ENCODE peak calls at places on chromosome 12, in eight cellular contexts. A is foreskin fibroblast; I is CD8-positive, alpha-beta T cell; H is K562; Z is fibroblast of pulmonary artery; R is GM23338; G is hepatocyte; B is uterus. K is an unnamed sample.

GRCh38 chr12:2877047-2877958 is at the start of the genes FOXM1 and RHNO1:
- DNase-seq in H (peak), G (peak), Z (peak), B (peak), I (peak), R (peak), A (peak), K (peak)

GRCh38 chr12:68336754-68337343 is 4.7 kb upstream of the MDM1 start:
- DNase-seq in A (no peak), H (no peak), R (no peak), G (no peak), I (no peak), B (no peak), Z (no peak), K (no peak)

GRCh38 chr12:111803851-111804250 is 37.1 kb downstream of the ALDH2 start:
- DNase-seq in A (no peak), I (no peak), G (no peak), B (no peak), H (no peak), Z (no peak), R (no peak), K (no peak)

GRCh38 chr12:108394196-108394595 is 55.1 kb upstream of the CMKLR1 start:
- DNase-seq in A (no peak), R (no peak), I (no peak), H (no peak), G (no peak), B (peak), Z (no peak), K (no peak)

GRCh38 chr12:29676676-29677075 is 107.1 kb downstream of the TMTC1 start:
- DNase-seq in I (no peak), R (no peak), Z (no peak), G (no peak), H (no peak), A (peak), B (no peak), K (no peak)

GRCh38 chr12:124833693-124834122 is 30.0 kb downstream of the SCARB1 start:
- DNase-seq in G (no peak), Z (no peak), R (peak), B (no peak), A (peak), I (no peak), H (peak), K (no peak)

GRCh38 chr12:19957578-19957977 is 410.8 kb upstream of the PDE3A start:
- DNase-seq in H (no peak), G (no peak), R (no peak), A (peak), B (no peak), Z (no peak), I (no peak), K (no peak)

GRCh38 chr12:132588319-132588718 is 22.1 kb downstream of the LRCOL1 start:
- DNase-seq in A (no peak), R (no peak), G (no peak), Z (no peak), I (no peak), B (no peak), H (no peak), K (no peak)

GRCh38 chr12:30694971-30695326 is 720 bp downstream of the IPO8 start:
- DNase-seq in R (peak), G (peak), B (peak), I (peak), Z (peak), A (no peak), H (peak), K (peak)

GRCh38 chr12:68067762-68068376 is 78.6 kb downstream of the IFNG-AS1 start:
- DNase-seq in G (no peak), I (no peak), A (no peak), B (no peak), Z (peak), H (peak), R (peak), K (no peak)

GRCh38 chr12:83817730-83818129 is 1094.9 kb downstream of the SLC6A15 start:
- DNase-seq in A (no peak), G (no peak), B (no peak), I (no peak), Z (no peak), H (no peak), R (no peak), K (no peak)

GRCh38 chr12:106304001-106304421 is 1.5 kb downstream of the TCP11L2 start:
- DNase-seq in H (no peak), A (no peak), R (no peak), G (peak), B (no peak), Z (no peak), I (no peak), K (no peak)

GRCh38 chr12:62292761-62293446 is 32.7 kb downstream of the USP15 start:
- DNase-seq in I (no peak), R (peak), Z (no peak), B (no peak), H (no peak), G (no peak), A (no peak), K (no peak)

GRCh38 chr12:752673-753400 is 458 bp downstream of the WNK1 start:
- DNase-seq in Z (peak), B (no peak), H (peak), G (peak), R (peak), I (peak), A (peak), K (peak)

GRCh38 chr12:131828671-131829350 is 618 bp downstream of the MMP17 start:
- DNase-seq in H (peak), Z (no peak), R (peak), B (no peak), A (no peak), I (no peak), G (peak), K (peak)

GRCh38 chr12:57135487-57135886 is 7.2 kb downstream of the LRP1 start:
- DNase-seq in H (no peak), I (no peak), B (peak), R (peak), A (no peak), G (peak), Z (peak), K (no peak)

GRCh38 chr12:13171921-13172859 is 24.3 kb upstream of the EMP1 start:
- DNase-seq in Z (no peak), G (peak), R (peak), I (no peak), H (no peak), A (peak), B (no peak), K (peak)

GRCh38 chr12:78305808-78306207 is 475.1 kb downstream of the NAV3 start:
- DNase-seq in G (no peak), B (no peak), A (no peak), R (no peak), H (no peak), I (no peak), Z (no peak), K (no peak)

GRCh38 chr12:82505150-82505549 is 146.8 kb downstream of the METTL25 start:
- DNase-seq in R (no peak), G (no peak), H (no peak), A (no peak), B (no peak), I (no peak), Z (no peak), K (no peak)

GRCh38 chr12:68565391-68565903 is 45.3 kb upstream of the RAP1B start:
- DNase-seq in A (peak), B (no peak), Z (peak), I (no peak), H (no peak), G (peak), R (no peak), K (peak)

GRCh38 chr12:15732341-15733061 is 56.7 kb downstream of the EPS8 start:
- DNase-seq in B (no peak), I (no peak), H (no peak), A (no peak), Z (peak), G (peak), R (no peak), K (no peak)

GRCh38 chr12:754238-754816 is 1.9 kb downstream of the WNK1 start:
- DNase-seq in Z (peak), A (no peak), H (no peak), I (no peak), R (no peak), G (peak), B (no peak), K (no peak)

GRCh38 chr12:64666054-64666914 is 56.0 kb downstream of the RASSF3 start:
- DNase-seq in B (no peak), A (no peak), R (no peak), Z (peak), H (no peak), G (no peak), I (no peak), K (no peak)

GRCh38 chr12:62629971-62630739 is 163.5 kb downstream of the MON2 start:
- DNase-seq in R (no peak), A (no peak), G (no peak), Z (no peak), H (no peak), B (no peak), I (no peak), K (no peak)

GRCh38 chr12:102955926-102956737 is 1.3 kb upstream of the ASCL1 start:
- DNase-seq in H (no peak), A (no peak), B (no peak), R (peak), Z (no peak), I (no peak), G (peak), K (no peak)

GRCh38 chr12:32134144-32134888 is 27.7 kb downstream of the BICD1 start:
- DNase-seq in Z (peak), R (peak), H (no peak), I (peak), G (no peak), B (no peak), A (peak), K (peak)
- TF ChIP-seq CTCF in Z (peak), R (peak), H (no peak), I (no peak), G (no peak), B (no peak), A (no peak), K (no peak)

DNA sequence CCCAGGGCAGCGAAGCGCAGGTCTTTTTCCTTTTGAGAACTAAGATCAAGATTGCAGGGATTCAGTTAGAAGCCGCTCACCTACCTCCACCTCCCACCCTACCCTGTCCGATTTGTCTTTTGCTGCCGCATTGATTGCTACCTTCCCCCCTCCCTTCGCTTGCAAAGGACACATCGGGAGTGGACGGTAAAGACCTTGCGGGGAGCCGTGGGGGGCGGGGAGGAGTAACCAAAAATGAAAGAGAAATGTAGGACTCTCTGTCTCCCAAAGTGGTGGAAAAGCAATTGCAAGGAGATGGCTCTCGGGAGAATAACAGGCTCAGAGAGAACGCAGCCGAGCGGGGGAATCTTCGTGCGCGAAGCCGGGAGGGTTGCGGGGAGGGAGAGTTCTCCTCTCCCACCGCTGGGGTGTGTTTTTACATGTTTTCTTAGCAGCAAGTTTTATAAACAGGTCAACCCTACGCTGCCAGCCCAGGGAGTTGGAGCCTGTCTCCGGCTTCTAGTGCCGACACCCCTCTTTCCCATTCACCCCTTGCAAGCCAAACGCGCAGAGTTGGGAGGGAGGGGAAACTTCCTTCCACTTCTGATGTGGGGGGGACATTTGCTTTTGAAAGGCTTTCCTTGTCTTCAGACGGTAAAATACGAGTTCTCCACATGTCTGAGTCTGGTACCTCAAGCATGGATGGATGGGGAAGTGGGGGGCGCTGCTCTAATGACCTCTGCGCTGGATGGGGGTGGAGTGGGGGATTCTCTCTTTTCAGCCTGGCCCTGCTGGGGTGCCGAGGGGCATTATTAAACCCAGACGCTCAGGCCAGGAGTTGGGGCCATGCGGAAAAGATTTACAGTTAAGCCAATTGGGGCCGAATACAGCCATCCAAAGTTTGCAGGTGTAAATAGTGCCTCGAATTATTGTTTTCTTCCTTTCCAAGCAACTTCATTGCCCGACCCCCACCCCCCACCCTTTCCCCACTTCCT is 8.9 kb upstream of the TBX3 start:
- DNase-seq in G (peak), Z (no peak), B (peak), I (no peak), H (no peak), R (peak), A (no peak), K (no peak)
- TF ChIP-seq CTCF in G (peak), Z (peak), B (no peak), I (no peak), H (no peak), R (peak), A (no peak), K (no peak)

GRCh38 chr12:60689137-60689536 is 1093.3 kb downstream of the SLC16A7 start:
- DNase-seq in B (no peak), R (peak), I (no peak), G (no peak), A (no peak), Z (no peak), H (no peak), K (no peak)

GRCh38 chr12:60684988-60685655 is 1089.3 kb downstream of the SLC16A7 start:
- DNase-seq in B (no peak), H (no peak), G (no peak), R (peak), I (no peak), A (no peak), Z (no peak), K (no peak)
- TF ChIP-seq CTCF in B (no peak), H (no peak), G (no peak), R (peak), I (no peak), A (peak), Z (no peak), K (no peak)

DNA sequence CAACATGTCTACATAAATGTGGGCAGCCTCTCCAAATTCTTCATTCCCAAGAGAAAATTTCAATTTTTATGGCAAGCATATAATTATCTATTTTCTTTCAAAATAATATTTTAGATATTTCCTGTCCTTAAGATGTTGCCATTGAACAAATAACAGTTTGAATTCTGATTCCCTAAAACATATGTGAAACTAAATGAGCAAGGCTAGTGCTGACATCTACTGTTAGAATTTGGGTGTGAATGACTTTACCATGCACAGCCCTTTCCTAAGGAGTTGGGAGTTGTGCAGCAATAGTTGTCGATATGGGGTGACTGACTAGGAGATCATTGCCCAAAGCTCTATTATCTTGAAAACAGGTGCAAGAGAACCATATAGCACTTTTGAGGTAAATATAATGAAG is 108.2 kb upstream of the SLC38A4 start:
- DNase-seq in R (peak), Z (peak), A (peak), H (no peak), B (no peak), I (no peak), G (peak), K (peak)
- TF ChIP-seq CTCF in R (peak), Z (peak), A (peak), H (peak), B (peak), I (peak), G (peak), K (no peak)

GRCh38 chr12:130014485-130014807 is 110.6 kb upstream of the TMEM132D start:
- DNase-seq in Z (no peak), A (no peak), H (no peak), I (no peak), G (peak), B (no peak), R (peak), K (no peak)
- TF ChIP-seq CTCF in Z (no peak), A (no peak), H (no peak), I (no peak), G (no peak), B (no peak), R (peak), K (no peak)

GRCh38 chr12:74752196-74752595 is 214.6 kb downstream of the ATXN7L3B start:
- DNase-seq in I (no peak), G (no peak), B (no peak), H (no peak), R (no peak), A (no peak), Z (no peak), K (no peak)

DNA sequence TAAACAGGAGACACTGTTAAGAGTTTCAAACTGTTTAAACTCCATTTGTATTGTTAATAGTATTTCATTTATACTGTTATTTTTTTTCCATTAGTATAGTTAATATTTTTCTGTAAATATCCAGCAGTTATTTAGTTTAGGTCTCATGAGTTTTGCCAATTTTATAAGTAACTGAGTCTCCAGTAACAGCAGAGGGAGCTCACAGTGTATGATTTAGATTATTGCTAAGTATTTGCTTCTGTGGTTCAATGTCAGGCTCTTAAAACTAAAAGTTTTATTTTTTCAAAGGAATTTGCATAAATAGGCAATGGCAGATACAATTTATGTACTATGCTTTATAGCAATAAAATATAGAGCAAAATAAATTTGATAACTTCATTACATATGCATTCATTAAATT is 209.7 kb downstream of the ATXN7L3B start:
- DNase-seq in Z (peak), R (peak), A (peak), G (peak), H (no peak), I (no peak), B (no peak), K (peak)
- TF ChIP-seq CTCF in Z (no peak), R (peak), A (no peak), G (peak), H (no peak), I (no peak), B (no peak), K (no peak)

GRCh38 chr12:119803391-119803791 is 73.7 kb downstream of the CIT start:
- DNase-seq in H (no peak), B (no peak), Z (peak), I (no peak), G (peak), A (peak), R (peak), K (no peak)

GRCh38 chr12:119797090-119797489 is 80.0 kb downstream of the CIT start:
- DNase-seq in G (no peak), R (no peak), I (no peak), B (no peak), H (no peak), A (no peak), Z (no peak), K (no peak)

GRCh38 chr12:119807380-119807779 is 69.7 kb downstream of the CIT start:
- DNase-seq in H (no peak), B (no peak), A (no peak), I (no peak), R (no peak), Z (no peak), G (no peak), K (no peak)

GRCh38 chr12:119804011-119804641 is 73.0 kb downstream of the CIT start:
- DNase-seq in A (peak), G (peak), Z (peak), B (no peak), H (peak), R (peak), I (no peak), K (peak)

DNA sequence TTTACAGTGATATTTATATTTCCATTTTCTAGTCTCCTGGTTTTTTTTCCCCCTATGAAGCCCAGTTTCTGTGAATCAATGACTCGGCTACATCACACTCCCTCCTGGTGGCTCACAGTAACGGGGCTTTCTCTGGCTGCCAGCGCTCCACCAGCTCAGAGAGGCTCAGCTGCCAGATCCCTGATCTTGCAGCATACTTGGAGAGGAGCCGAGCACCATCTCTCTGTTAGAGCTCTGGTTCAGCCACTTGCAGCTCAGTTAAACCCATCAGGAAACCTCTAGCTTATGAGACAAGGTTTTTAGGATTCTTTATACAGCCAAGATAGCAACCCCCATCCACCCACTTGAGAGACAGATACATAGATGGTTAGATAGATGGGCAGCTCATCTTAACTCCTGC is 74.6 kb downstream of the CIT start:
- DNase-seq in G (peak), I (no peak), R (no peak), Z (peak), H (no peak), B (no peak), A (peak), K (no peak)
- TF ChIP-seq CTCF in G (no peak), I (no peak), R (no peak), Z (peak), H (no peak), B (no peak), A (no peak), K (no peak)

GRCh38 chr12:42716521-42716920 is 127.0 kb upstream of the PRICKLE1 start:
- DNase-seq in G (no peak), I (no peak), H (no peak), A (peak), R (no peak), B (peak), Z (peak), K (no peak)
- TF ChIP-seq CTCF in G (no peak), I (no peak), H (no peak), A (no peak), R (no peak), B (no peak), Z (no peak), K (no peak)

DNA sequence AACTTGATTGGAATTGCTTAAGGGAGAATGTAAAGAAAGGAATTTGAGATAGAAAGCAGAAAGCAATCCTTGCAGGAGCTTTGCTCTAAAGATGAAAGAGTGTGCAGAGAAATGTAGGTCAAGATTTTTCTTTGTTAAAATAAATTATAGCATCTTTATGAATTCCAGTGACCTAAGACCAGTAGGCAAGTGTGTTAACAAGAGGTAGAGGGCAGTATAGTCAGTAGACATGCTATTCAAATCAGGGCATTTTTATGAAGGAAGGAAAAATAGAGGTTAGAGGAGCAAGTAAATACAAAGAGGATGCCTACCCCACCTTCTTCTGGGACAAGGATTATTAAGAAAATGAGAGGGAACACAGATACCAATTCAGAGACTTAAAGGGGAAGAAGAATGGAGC is 148.5 kb downstream of the PLCZ1 start:
- DNase-seq in A (no peak), B (no peak), H (no peak), R (peak), Z (peak), G (no peak), I (no peak), K (no peak)
- TF ChIP-seq CTCF in A (no peak), B (no peak), H (no peak), R (peak), Z (peak), G (no peak), I (no peak), K (no peak)